ENCODE peak calls at places on chromosomes 2 and 18, in seven cellular contexts. F, X, I, K, U, O and H are unnamed samples.

GRCh38 chr18:63301458-63301857 is 18.1 kb downstream of the BCL2 start:
- DNase-seq in F (no peak), X (no peak), I (no peak), K (no peak), U (no peak), O (no peak), H (no peak)

GRCh38 chr18:23337599-23338444 is 115.3 kb upstream of the RIOK3 start:
- DNase-seq in F (no peak), X (no peak), I (peak; percentile 19), K (peak; percentile 20), U (peak; percentile 75), O (no peak), H (no peak)

GRCh38 chr2:54457326-54458023 is 1.3 kb downstream of the SPTBN1 start:
- DNase-seq in F (peak; percentile 39), X (no peak), I (no peak), K (no peak), U (peak; percentile 78), O (no peak), H (no peak)

GRCh38 chr18:62717059-62717849 is 1.9 kb downstream of the PHLPP1 start:
- DNase-seq in F (peak; percentile 4), X (no peak), I (peak; percentile 34), K (peak; percentile 32), U (peak; percentile 70), O (no peak), H (peak; percentile 65)

GRCh38 chr2:52264488-52264887 is 1232.6 kb upstream of the NRXN1 start:
- DNase-seq in F (no peak), X (no peak), I (no peak), K (no peak), U (peak; percentile 51), O (no peak), H (no peak)

GRCh38 chr2:171894612-171894947 is 536 bp upstream of the SLC25A12 start:
- DNase-seq in F (no peak), X (no peak), I (no peak), K (no peak), U (no peak), O (no peak), H (no peak)

GRCh38 chr2:168452781-168453180 is 3.3 kb upstream of the CERS6 start:
- DNase-seq in F (no peak), X (no peak), I (no peak), K (no peak), U (no peak), O (no peak), H (no peak)

GRCh38 chr2:20157606-20157970 is 67.3 kb downstream of the SDC1 start:
- DNase-seq in F (no peak), X (no peak), I (no peak), K (no peak), U (no peak), O (no peak), H (no peak)

DNA sequence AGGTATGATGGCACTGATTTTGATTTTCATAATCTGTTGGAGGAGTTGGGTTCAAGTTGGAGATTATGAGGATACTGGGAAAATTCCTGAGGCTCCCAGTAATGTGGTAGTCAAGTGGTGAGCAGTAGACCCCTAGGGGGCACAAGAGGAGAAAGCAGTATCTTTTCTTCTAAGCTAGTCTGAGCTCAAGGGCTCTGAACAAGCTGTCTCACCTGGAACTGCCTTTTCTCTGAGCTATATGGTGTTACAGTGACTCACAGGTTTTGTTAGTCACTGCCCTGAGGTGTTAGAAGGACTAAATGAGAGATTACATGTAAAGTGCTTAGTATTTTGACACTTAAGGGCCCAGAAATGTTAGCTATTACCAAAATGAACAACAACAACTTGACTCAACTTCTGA is 42.2 kb downstream of the CD302 start:
- DNase-seq in F (peak; percentile 25), X (peak; percentile 43), I (peak; percentile 75), K (peak; percentile 29), U (peak; percentile 79), O (no peak), H (no peak)
- TF ChIP-seq CTCF in F (peak; percentile 22), X (peak; percentile 61), I (peak; percentile 59), K (peak; percentile 38), U (peak; percentile 67), O (no peak), H (no peak)

GRCh38 chr2:160206436-160206835 is 6.4 kb upstream of the ITGB6 start:
- DNase-seq in F (no peak), X (no peak), I (no peak), K (no peak), U (no peak), O (no peak), H (no peak)

GRCh38 chr2:160207271-160207670 is 7.2 kb upstream of the ITGB6 start:
- DNase-seq in F (no peak), X (no peak), I (no peak), K (no peak), U (no peak), O (no peak), H (no peak)

GRCh38 chr2:160209457-160209856 is 9.4 kb upstream of the ITGB6 start:
- DNase-seq in F (no peak), X (no peak), I (no peak), K (no peak), U (no peak), O (peak; percentile 37), H (no peak)

GRCh38 chr2:160208662-160209229 is 8.7 kb upstream of the ITGB6 start:
- DNase-seq in F (no peak), X (no peak), I (no peak), K (no peak), U (no peak), O (no peak), H (no peak)

DNA sequence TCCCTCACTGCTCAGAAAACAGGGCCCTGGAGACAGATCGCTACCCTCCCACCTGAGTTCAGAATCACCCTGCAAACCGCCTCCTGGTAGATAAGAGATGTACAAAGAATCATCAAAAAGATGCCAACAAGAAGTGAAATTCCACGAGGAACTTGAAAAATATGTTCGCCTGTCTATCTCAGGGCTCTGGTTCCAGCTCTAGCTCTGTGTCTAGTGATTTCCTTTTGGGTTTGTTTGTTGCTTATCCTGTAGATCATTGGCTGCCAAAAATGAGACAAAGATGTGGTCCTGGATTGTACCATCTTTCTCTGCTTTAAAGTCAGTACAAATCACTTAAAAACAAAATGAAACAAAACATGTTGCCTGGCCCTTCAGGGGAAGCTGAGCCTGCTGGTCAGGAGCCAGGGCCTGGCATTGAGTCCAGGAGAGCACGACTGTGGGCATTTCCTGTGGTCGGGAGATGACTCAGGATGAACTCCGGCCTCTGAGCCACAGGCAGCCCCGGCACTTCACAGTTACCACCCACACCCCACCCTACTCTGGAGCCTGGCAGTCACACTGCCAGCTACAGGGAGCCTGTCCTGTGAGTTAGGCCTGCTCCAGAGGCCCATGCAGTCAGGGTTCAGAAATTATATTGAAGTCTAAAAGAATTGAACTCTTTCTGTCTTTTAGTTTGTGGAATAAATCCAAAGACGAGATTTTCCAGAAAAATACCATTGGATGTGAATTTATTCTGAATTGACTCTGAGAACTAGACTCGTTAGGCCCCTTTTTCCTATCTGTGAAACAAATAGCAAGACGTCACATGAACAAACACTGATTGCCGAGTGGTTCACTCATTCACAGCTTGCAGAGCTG is 8.0 kb upstream of the ITGB6 start:
- DNase-seq in F (peak; percentile 87), X (peak; percentile 92), I (peak; percentile 86), K (no peak), U (no peak), O (peak; percentile 26), H (no peak)
- TF ChIP-seq REST in F (no peak), X (no peak), I (no peak), K (no peak), U (no peak), O (no peak), H (no peak)

GRCh38 chr2:72415256-72415655 is 267.6 kb upstream of the CYP26B1 start:
- DNase-seq in F (no peak), X (no peak), I (no peak), K (no peak), U (no peak), O (no peak), H (no peak)
- H3K27ac ChIP-seq in F (no peak overlapping the region), X (no peak overlapping the region), I (no peak overlapping the region), K (no peak overlapping the region), U (no peak overlapping the region), O (no peak overlapping the region), H (no peak overlapping the region)

DNA sequence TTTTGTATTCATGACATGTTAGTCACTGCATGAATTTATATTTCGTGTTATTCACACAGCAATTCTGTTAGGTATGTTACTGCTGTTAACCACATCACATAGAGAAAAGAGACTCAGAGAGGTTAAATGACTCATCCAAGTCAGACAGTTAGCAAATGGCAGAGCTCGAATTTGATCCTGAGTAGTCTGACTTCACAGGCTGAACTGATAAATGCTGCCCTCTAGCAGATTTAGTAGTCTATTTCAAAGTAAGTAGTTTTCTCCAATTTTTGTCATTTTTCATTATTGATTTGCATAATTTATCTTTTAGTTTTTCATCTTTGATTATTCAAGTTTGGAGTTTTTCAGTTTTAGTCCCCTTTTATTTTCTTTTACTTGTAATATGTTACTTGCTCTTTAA is 58.3 kb downstream of the WDR7 start:
- DNase-seq in F (peak; percentile 22), X (peak; percentile 18), I (peak; percentile 69), K (peak; percentile 59), U (peak; percentile 61), O (peak; percentile 46), H (peak; percentile 54)
- TF ChIP-seq CTCF in F (peak; percentile 38), X (no peak), I (peak; percentile 44), K (peak; percentile 51), U (peak; percentile 38), O (peak; percentile 44), H (peak; percentile 23)

DNA sequence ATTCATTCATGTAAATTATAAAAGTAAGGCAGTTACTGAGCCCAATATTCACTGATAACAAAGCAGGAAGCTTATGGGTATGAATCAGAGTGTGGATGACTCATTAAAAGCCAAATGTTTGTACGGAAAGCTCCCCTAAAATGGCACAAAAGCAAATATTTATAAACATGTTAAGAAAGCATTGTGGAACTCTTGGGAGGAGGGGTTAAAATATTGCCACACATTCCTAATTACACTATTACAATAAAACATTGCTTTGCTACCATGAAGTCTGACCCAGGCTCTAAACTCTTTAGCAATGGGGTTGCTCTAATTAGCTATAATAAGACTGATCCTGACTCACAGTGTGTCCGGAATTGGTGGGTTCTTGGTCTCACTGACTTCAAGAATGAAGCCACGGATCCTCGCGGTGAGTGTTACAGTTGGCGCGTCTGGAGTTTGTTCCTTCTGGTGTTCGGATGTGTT is 110.9 kb downstream of the NAB1 start:
- DNase-seq in F (peak; percentile 59), X (peak; percentile 7), I (peak; percentile 36), K (peak; percentile 21), U (no peak), O (no peak), H (no peak)
- TF ChIP-seq REST in F (no peak), X (no peak), I (no peak), K (no peak), U (no peak), O (no peak), H (no peak)